ENCODE peak calls at places on chromosome 11, in ten cellular contexts. S is heart left ventricle; N is upper lobe of right lung; P is lower lobe of right lung; L is CD8-positive, alpha-beta T cell; G is DND-41; H is mucosa of descending colon; T is left lung; J is lung; X is heart right ventricle. M is an unnamed sample. For H3K4me1, the result is how much of the 10 kb centered on the place peaks cover.

GRCh38 chr11:29623144-29623722 is 393.6 kb downstream of the KCNA4 start:
- ATAC-seq in N (no peak), G (no peak), L (no peak), X (no peak), P (no peak), T (no peak), J (no peak), S (no peak), H (no peak), M (no peak)

GRCh38 chr11:128705124-128705920 is 11.4 kb downstream of the FLI1 start:
- ATAC-seq in N (peak), L (no peak), H (no peak), T (peak), J (no peak), P (peak), G (no peak), X (peak), S (peak), M (no peak)

GRCh38 chr11:99571094-99571493 is 550.3 kb downstream of the CNTN5 start:
- ATAC-seq in G (no peak), H (no peak), J (no peak), X (no peak), T (no peak), N (no peak), P (no peak), S (no peak), L (no peak), M (no peak)

GRCh38 chr11:104841185-104841584 is 57.1 kb downstream of the CASP12 start:
- ATAC-seq in N (no peak), L (no peak), T (no peak), G (no peak), P (no peak), J (no peak), H (no peak), X (no peak), S (no peak), M (no peak)

GRCh38 chr11:90722552-90723190 is 499.8 kb upstream of the CHORDC1 start:
- ATAC-seq in T (no peak), N (no peak), H (no peak), X (no peak), P (no peak), G (no peak), S (no peak), J (no peak), L (no peak), M (no peak)

GRCh38 chr11:10633261-10633660 is 60.3 kb downstream of the IRAG1 start:
- ATAC-seq in P (no peak), T (peak), H (no peak), S (no peak), N (peak), J (no peak), G (no peak), X (no peak), L (no peak), M (no peak)

GRCh38 chr11:133698654-133699053 is 146.7 kb downstream of the SPATA19 start:
- ATAC-seq in J (no peak), G (no peak), P (no peak), N (no peak), X (no peak), L (no peak), T (no peak), S (peak), H (no peak), M (no peak)

GRCh38 chr11:92380882-92381281 is 156.3 kb downstream of the FAT3 start:
- ATAC-seq in J (no peak), S (no peak), P (no peak), H (no peak), N (no peak), T (no peak), G (no peak), X (no peak), L (no peak), M (no peak)

GRCh38 chr11:66834943-66835342 is 8.3 kb upstream of the RCE1 start:
- ATAC-seq in T (no peak), S (no peak), N (no peak), X (no peak), L (no peak), G (no peak), P (no peak), H (no peak), J (no peak), M (no peak)

GRCh38 chr11:76495017-76495416 is 50.2 kb downstream of the EMSY start:
- ATAC-seq in J (no peak), P (no peak), S (no peak), H (no peak), T (no peak), G (no peak), L (peak), X (no peak), N (no peak), M (no peak)

GRCh38 chr11:133714471-133715375 is 130.6 kb downstream of the SPATA19 start:
- ATAC-seq in N (no peak), L (no peak), P (no peak), G (no peak), S (no peak), J (no peak), T (no peak), H (no peak), X (no peak), M (no peak)

GRCh38 chr11:12017243-12017678 is 8.8 kb upstream of the DKK3 start:
- ATAC-seq in N (no peak), H (no peak), L (no peak), G (no peak), S (peak), J (no peak), T (peak), P (peak), X (peak), M (peak)

GRCh38 chr11:2301631-2302272 is at the start of the genes C11orf21 and TSPAN32:
- ATAC-seq in J (no peak), L (peak), P (peak), T (peak), G (peak), S (peak), H (peak), N (peak), X (peak), M (no peak)

GRCh38 chr11:7494086-7494775 is 8.9 kb downstream of the OLFML1 start:
- ATAC-seq in T (no peak), L (no peak), J (no peak), H (peak), P (no peak), G (no peak), S (no peak), X (no peak), N (no peak), M (no peak)

GRCh38 chr11:10770626-10771254 is 19.7 kb downstream of the CTR9 start:
- ATAC-seq in N (peak), T (peak), L (no peak), S (peak), P (peak), X (peak), G (peak), J (peak), H (peak), M (no peak)

GRCh38 chr11:44997566-44997965 is 46.9 kb upstream of the TP53I11 start:
- ATAC-seq in S (no peak), T (no peak), X (no peak), H (no peak), N (no peak), J (no peak), P (no peak), G (no peak), L (no peak), M (no peak)

GRCh38 chr11:95589893-95590612 is 199.5 kb downstream of the FAM76B start:
- ATAC-seq in G (no peak), J (no peak), T (no peak), X (no peak), H (no peak), P (no peak), N (no peak), L (no peak), S (no peak), M (no peak)

GRCh38 chr11:103486609-103487008 is 377.4 kb downstream of the DYNC2H1 start:
- ATAC-seq in G (no peak), L (no peak), J (no peak), X (no peak), S (no peak), P (no peak), N (no peak), H (no peak), T (no peak), M (no peak)

GRCh38 chr11:108587109-108587508 is 6.5 kb downstream of the EXPH5 start:
- ATAC-seq in X (no peak), P (no peak), T (no peak), L (no peak), H (no peak), S (no peak), J (no peak), G (no peak), N (no peak), M (no peak)

GRCh38 chr11:33630936-33631748 is 69.5 kb downstream of the C11orf91 start:
- ATAC-seq in L (no peak), G (no peak), T (no peak), N (peak), P (no peak), J (no peak), X (no peak), S (no peak), H (no peak), M (no peak)

GRCh38 chr11:116657842-116658825 is 114.7 kb downstream of the BUD13 start:
- ATAC-seq in J (no peak), S (no peak), H (no peak), L (no peak), N (no peak), P (no peak), G (no peak), X (no peak), T (no peak), M (no peak)

GRCh38 chr11:69301491-69302401 is 7.8 kb downstream of the MYEOV start:
- ATAC-seq in H (peak), G (no peak), S (peak), L (no peak), X (no peak), J (peak), N (peak), T (peak), P (peak), M (no peak)

GRCh38 chr11:57260937-57261783 is 24.1 kb upstream of the APLNR start:
- ATAC-seq in H (no peak), J (no peak), L (no peak), P (no peak), X (no peak), N (no peak), T (no peak), S (no peak), G (no peak), M (no peak)

GRCh38 chr11:46363455-46363920 is 16.2 kb downstream of the DGKZ start:
- ATAC-seq in S (peak), L (no peak), P (peak), H (no peak), X (peak), J (peak), N (peak), T (peak), G (no peak), M (no peak)

GRCh38 chr11:9574556-9574805 is 1.0 kb downstream of the WEE1 start:
- ATAC-seq in L (no peak), J (no peak), N (no peak), T (no peak), G (no peak), H (no peak), S (no peak), P (no peak), X (no peak), M (no peak)

DNA sequence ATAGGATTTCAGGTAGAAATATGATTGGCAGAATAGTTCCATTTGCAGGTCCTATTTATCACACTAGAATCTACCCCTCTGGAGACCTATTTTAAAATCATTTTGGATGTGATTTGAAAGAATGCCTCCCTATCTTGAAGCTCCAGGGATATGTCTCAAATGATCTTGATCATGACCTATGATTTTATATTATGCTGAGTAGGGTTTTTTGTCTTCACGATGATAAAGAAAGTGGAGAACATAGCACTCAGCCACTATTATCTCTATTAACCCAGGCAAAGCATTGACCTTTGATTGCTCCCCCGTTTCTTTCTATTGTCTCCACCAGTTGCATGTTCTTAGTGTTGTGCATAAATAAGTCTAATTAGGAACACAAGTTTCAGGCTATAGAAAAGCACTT is 307.9 kb downstream of the BLID start:
- ATAC-seq in N (no peak), L (no peak), G (no peak), X (no peak), S (no peak), J (no peak), H (no peak), P (no peak), T (no peak), M (no peak)
- H3K4me1 ChIP-seq in N (under half), L (under half), G (under half), X (under half), S (under half), J (under half), H (under half), P (under half), T (under half), M (under half)

DNA sequence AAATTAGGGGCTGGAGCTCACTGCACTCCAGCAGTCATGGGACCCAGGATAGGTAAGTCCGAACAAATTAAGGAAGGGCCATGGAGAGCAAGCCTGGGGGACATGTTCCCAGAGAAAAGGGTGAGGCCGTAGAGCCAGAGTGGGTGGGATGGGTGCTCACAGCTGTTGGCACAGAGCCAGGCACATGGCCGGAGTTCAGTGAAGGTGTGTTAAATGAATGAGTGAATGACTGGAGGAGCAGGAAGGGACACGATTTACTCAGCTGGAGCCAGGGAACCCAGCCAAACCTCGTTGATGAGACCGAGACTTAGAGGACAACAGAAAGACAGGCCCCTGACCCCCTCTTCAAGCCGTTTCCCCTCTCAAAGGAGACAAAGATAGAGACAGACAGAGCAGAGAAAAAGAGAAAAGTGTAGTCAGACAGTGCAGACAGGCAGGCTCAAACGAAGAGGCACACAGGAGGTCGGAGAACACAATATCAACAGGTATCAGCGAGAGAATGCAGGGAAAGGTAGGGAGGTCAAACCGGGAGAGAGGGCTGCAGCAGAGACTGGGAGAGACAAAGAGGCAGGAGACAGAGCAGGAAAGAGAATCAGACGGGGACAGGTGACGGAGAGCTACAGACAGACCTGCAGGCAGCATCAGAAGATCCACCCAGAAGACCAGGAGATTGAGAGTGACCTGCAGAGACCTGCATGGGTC is 590 bp downstream of the SLCO2B1 start:
- ATAC-seq in X (no peak), P (no peak), S (no peak), T (no peak), G (no peak), N (no peak), H (peak), J (no peak), L (no peak), M (no peak)
- H3K4me1 ChIP-seq in X (under half), P (half or more), S (under half), T (half or more), G (under half), N (under half), H (half or more), J (under half), L (under half), M (under half)

DNA sequence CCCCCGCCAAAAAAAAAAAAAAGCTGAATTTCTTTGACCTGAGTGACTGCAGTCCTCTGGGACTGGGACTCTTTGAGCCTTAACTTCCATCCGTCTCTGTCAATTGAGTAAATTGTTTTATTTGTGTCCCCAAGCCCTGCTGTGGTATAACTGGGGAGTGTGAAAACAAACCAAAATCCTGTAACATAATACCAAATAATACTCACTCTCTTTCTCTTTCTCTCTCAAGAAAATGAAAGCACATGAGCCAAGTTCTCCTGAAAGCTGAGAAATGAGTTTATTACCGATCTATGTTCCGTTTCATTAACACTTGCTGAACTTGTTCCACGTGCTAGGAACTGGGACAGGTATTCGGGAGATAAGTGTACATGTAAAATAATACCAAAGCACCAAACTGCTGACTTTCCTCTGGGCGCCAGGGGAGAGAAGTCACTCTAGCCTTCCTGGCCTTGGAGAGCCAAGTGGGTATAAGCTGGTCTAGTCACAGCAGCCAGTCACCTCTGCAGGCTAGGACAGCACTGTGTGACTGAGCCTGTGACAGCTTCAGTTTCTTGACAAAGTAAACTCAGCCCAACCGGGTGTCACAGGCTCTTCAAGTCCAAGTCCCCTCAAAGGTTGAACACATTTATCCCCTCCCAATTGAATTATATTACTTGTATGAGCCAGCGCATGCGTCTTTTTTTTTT is 23.1 kb downstream of the CD6 start:
- ATAC-seq in X (no peak), H (peak), N (no peak), S (no peak), G (no peak), T (no peak), J (no peak), P (no peak), L (peak), M (no peak)
- H3K4me1 ChIP-seq in X (under half), H (under half), N (under half), S (under half), G (under half), T (under half), J (under half), P (under half), L (half or more), M (under half)

DNA sequence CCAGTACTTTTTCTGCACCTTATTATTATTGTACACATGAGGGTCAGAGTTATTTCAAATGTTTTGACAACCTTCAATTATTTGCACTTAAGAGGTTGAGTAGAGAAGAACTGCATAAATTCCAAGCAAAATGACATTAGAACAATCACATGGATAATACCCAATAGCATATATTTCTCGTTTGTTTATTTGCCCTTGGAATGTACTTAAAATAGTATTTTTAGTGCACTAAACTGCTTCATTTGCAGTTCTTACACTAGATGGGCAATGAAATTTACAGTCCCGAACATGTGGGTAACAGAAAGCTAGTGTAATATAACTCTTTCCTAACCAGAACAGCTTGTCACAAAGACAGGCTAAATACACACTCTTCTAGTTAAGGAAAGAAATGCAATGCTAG is 79.5 kb downstream of the UBASH3B start:
- ATAC-seq in T (no peak), H (no peak), N (no peak), G (no peak), S (no peak), L (no peak), J (no peak), X (no peak), P (no peak), M (no peak)
- H3K4me1 ChIP-seq in T (under half), H (under half), N (under half), G (half or more), S (under half), L (under half), J (under half), X (under half), P (under half), M (under half)

GRCh38 chr11:119723243-119723951 is 5.6 kb downstream of the NECTIN1 start:
- ATAC-seq in G (no peak), L (no peak), J (no peak), N (no peak), S (no peak), P (no peak), X (no peak), H (no peak), T (no peak), M (no peak)

GRCh38 chr11:119721129-119722120 is 7.6 kb downstream of the NECTIN1 start:
- ATAC-seq in T (peak), S (peak), H (peak), G (no peak), N (peak), L (no peak), P (no peak), J (no peak), X (peak), M (peak)

GRCh38 chr11:119722281-119722794 is 6.7 kb downstream of the NECTIN1 start:
- ATAC-seq in X (no peak), J (no peak), G (no peak), N (no peak), L (no peak), H (peak), S (no peak), P (no peak), T (no peak), M (no peak)

GRCh38 chr11:119717839-119718534 is 11.0 kb downstream of the NECTIN1 start:
- ATAC-seq in N (no peak), P (no peak), L (no peak), X (no peak), G (no peak), H (no peak), J (no peak), S (no peak), T (no peak), M (no peak)

GRCh38 chr11:119720311-119720710 is 8.7 kb downstream of the NECTIN1 start:
- ATAC-seq in P (no peak), G (no peak), S (no peak), T (no peak), X (no peak), L (no peak), H (no peak), N (no peak), J (no peak), M (no peak)
- H3K4me1 ChIP-seq in P (under half), G (under half), S (under half), T (under half), X (under half), L (under half), H (under half), N (under half), J (under half), M (under half)

DNA sequence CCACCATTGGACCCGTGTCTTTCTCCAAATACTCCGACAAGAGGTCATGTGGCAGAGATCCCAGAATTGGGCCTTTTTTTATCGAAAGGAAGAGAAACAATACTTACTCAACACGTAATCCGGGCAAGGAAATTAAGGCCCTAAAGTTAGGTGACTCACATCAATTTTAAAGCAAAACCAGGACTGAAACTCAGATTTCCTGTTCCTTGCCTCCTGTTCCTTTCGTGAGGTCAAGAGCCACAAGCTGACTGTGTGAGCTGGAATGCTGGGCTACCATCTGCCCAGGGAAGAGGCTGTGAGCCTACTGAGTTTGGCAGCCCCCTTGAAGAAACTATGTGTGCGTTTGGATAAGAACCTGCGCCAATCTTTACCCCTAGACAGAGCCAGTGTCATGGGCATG is 27.1 kb upstream of the MRGPRX2 start:
- ATAC-seq in T (no peak), S (no peak), H (no peak), X (no peak), G (no peak), N (no peak), J (no peak), L (no peak), P (no peak), M (no peak)
- H3K4me1 ChIP-seq in T (under half), S (under half), H (under half), X (under half), G (under half), N (under half), J (under half), L (under half), P (under half), M (under half)

GRCh38 chr11:111378185-111378772 is 796 bp downstream of the POU2AF1 start:
- ATAC-seq in H (peak), S (no peak), P (no peak), G (no peak), L (no peak), N (no peak), X (no peak), J (no peak), T (no peak), M (no peak)
- H3K4me1 ChIP-seq in H (under half), S (under half), P (under half), G (half or more), L (under half), N (under half), X (under half), J (under half), T (under half), M (under half)